ENCODE peak calls at places on chromosomes 16 and 17, in six cellular contexts. A is activated CD4-positive, alpha-beta T cell treated with anti-CD3 and anti-CD28 coated beads, Interleukin-2, amount 50 U/mL, for 1 hour; Y is mesenchymal stem cell; V is T-helper 17 cell; B is RWPE1; I is NCI-H69. D is an unnamed sample.

GRCh38 chr17:66255112-66255511 is 25.9 kb upstream of the APOH start:
- DNase-seq in B (peak; percentile 57), Y (peak; percentile 83), I (peak; percentile 90), V (no peak), A (peak; percentile 13), D (peak; percentile 72)

GRCh38 chr17:21300601-21301571 is 16.4 kb downstream of the MAP2K3 start:
- DNase-seq in B (no peak), I (no peak), V (no peak), Y (no peak), A (no peak), D (no peak)

GRCh38 chr17:60091109-60091508 is 12.4 kb upstream of the HEATR6 start:
- DNase-seq in I (peak; percentile 8), V (no peak), Y (no peak), B (no peak), A (no peak), D (no peak)

GRCh38 chr17:47230864-47231263 is 21.7 kb downstream of the MYL4 start:
- DNase-seq in B (no peak), A (no peak), I (no peak), V (no peak), Y (no peak), D (no peak)

GRCh38 chr16:23597003-23597756 is 1.1 kb upstream of the NDUFAB1 start:
- DNase-seq in B (no peak), Y (no peak), I (peak; percentile 74), A (no peak), V (no peak), D (no peak)

GRCh38 chr16:5321925-5322324 is 224.3 kb upstream of the EEF2KMT start:
- DNase-seq in V (no peak), A (no peak), Y (no peak), I (no peak), B (no peak), D (no peak)

GRCh38 chr17:72569193-72569946 is 448.6 kb downstream of the SOX9 start:
- DNase-seq in B (no peak), V (no peak), A (no peak), I (peak; percentile 94), Y (no peak), D (no peak)

GRCh38 chr16:81817296-81817695 is 38.2 kb downstream of the PLCG2 start:
- DNase-seq in V (no peak), B (no peak), Y (no peak), I (no peak), A (no peak), D (no peak)

GRCh38 chr17:77842148-77842905 is 116.2 kb upstream of the TNRC6C start:
- DNase-seq in V (no peak), A (no peak), B (peak; percentile 54), Y (no peak), I (peak; percentile 64), D (peak; percentile 83)

GRCh38 chr17:15649861-15650391 is 30.4 kb upstream of the FBXW10B start:
- DNase-seq in A (no peak), I (peak; percentile 1), V (no peak), Y (peak; percentile 78), B (peak; percentile 46), D (peak; percentile 60)

GRCh38 chr16:9297437-9298113 is 206.1 kb downstream of the HAPSTR1 start:
- DNase-seq in B (no peak), Y (no peak), A (no peak), V (no peak), I (peak; percentile 73), D (no peak)

GRCh38 chr16:21339927-21340326 is 61.8 kb upstream of the CRYM start:
- DNase-seq in B (no peak), Y (no peak), I (no peak), A (no peak), V (no peak), D (no peak)

GRCh38 chr17:76597156-76598003 is 11.7 kb upstream of the ST6GALNAC2 start:
- DNase-seq in V (no peak), A (no peak), Y (no peak), B (peak; percentile 91), I (peak; percentile 96), D (no peak)

GRCh38 chr17:59521465-59522126 is 43.8 kb upstream of the DHX40 start:
- DNase-seq in B (peak; percentile 78), I (peak; percentile 78), Y (peak; percentile 76), V (peak; percentile 34), A (peak; percentile 55), D (peak; percentile 70)

GRCh38 chr17:44159519-44160210 is 10.8 kb upstream of the ASB16 start:
- DNase-seq in B (no peak), Y (peak; percentile 83), V (peak; percentile 55), A (peak; percentile 24), I (no peak), D (peak; percentile 35)

GRCh38 chr16:84396537-84397008 is 28.2 kb downstream of the ATP2C2 start:
- DNase-seq in Y (peak; percentile 3), B (peak; percentile 76), A (no peak), I (no peak), V (no peak), D (peak; percentile 15)

GRCh38 chr16:27961296-27961620 is 102.3 kb downstream of the GSG1L start:
- DNase-seq in A (no peak), Y (no peak), V (no peak), B (no peak), I (no peak), D (no peak)

GRCh38 chr17:17034028-17034427 is 8.2 kb upstream of the MPRIP start:
- DNase-seq in V (no peak), Y (no peak), A (no peak), I (no peak), B (no peak), D (peak; percentile 56)

GRCh38 chr16:53372942-53373871 is 61.1 kb upstream of the RBL2 start:
- DNase-seq in A (peak; percentile 82), V (peak; percentile 68), I (no peak), Y (no peak), B (peak; percentile 81), D (no peak)

GRCh38 chr17:61285483-61286320 is 113.9 kb upstream of the TBX2 start:
- DNase-seq in A (no peak), Y (peak; percentile 97), I (peak; percentile 77), B (no peak), V (no peak), D (peak; percentile 98)

GRCh38 chr17:34672176-34672785 is 92.9 kb downstream of the TMEM132E start:
- DNase-seq in A (no peak), Y (no peak), B (no peak), V (no peak), I (no peak), D (no peak)

GRCh38 chr17:32518856-32519768 is 32.3 kb downstream of the CDK5R1 start:
- DNase-seq in V (peak; percentile 61), I (peak; percentile 98), A (peak; percentile 79), B (peak; percentile 64), Y (peak; percentile 49), D (peak; percentile 22)

GRCh38 chr17:42179911-42180410 is 981 bp downstream of the KCNH4 start:
- DNase-seq in B (peak; percentile 67), Y (peak; percentile 53), I (peak; percentile 88), A (peak; percentile 28), V (no peak), D (peak; percentile 28)

GRCh38 chr17:80688994-80689635 is 144.5 kb downstream of the RPTOR start:
- DNase-seq in Y (no peak), B (no peak), V (no peak), A (no peak), I (peak; percentile 54), D (no peak)

GRCh38 chr17:80047176-80047575 is 10.7 kb downstream of the CCDC40 start:
- DNase-seq in B (no peak), I (peak; percentile 75), V (no peak), Y (no peak), A (no peak), D (no peak)